ENCODE peak calls at places on chromosome X, in five cellular contexts. One of them, this sample, is unnamed.
A peak's percentile ranks its signal among the peaks of the same experiment; 100 is the strongest.

GRCh38 chrX:16445166-16445752 is 204.7 kb upstream of the S100G start:
- DNase-seq in body of pancreas: peak; percentile 11
- DNase-seq in breast epithelium: no peak
- DNase-seq in Peyer's patch: no peak
- DNase-seq in IMR-90: peak; percentile 47
- DNase-seq in this sample: no peak

GRCh38 chrX:4622768-4623167 is 909.3 kb upstream of the PRKX start:
- DNase-seq in Peyer's patch: no peak
- DNase-seq in IMR-90: no peak
- DNase-seq in breast epithelium: no peak
- DNase-seq in body of pancreas: no peak
- DNase-seq in this sample: no peak

GRCh38 chrX:49951524-49952193 is 29.3 kb downstream of the CLCN5 start:
- DNase-seq in breast epithelium: no peak
- DNase-seq in Peyer's patch: no peak
- DNase-seq in body of pancreas: no peak
- DNase-seq in IMR-90: no peak
- DNase-seq in this sample: no peak

GRCh38 chrX:121635141-121635540 is 587.7 kb downstream of the GLUD2 start:
- DNase-seq in IMR-90: no peak
- DNase-seq in body of pancreas: no peak
- DNase-seq in Peyer's patch: no peak
- DNase-seq in breast epithelium: no peak
- DNase-seq in this sample: no peak

GRCh38 chrX:19661977-19662376 is 146.7 kb upstream of the MAP3K15 start:
- DNase-seq in IMR-90: peak; percentile 50
- DNase-seq in Peyer's patch: no peak
- DNase-seq in breast epithelium: no peak
- DNase-seq in body of pancreas: no peak
- DNase-seq in this sample: no peak

GRCh38 chrX:15563056-15563455 is 37.7 kb downstream of the ACE2 start:
- DNase-seq in body of pancreas: no peak
- DNase-seq in IMR-90: no peak
- DNase-seq in Peyer's patch: no peak
- DNase-seq in breast epithelium: no peak
- DNase-seq in this sample: no peak

GRCh38 chrX:118261136-118261535 is 84.8 kb upstream of the WDR44 start:
- DNase-seq in body of pancreas: no peak
- DNase-seq in Peyer's patch: no peak
- DNase-seq in IMR-90: no peak
- DNase-seq in breast epithelium: no peak
- DNase-seq in this sample: no peak

GRCh38 chrX:50107470-50107869 is 93.3 kb downstream of the AKAP4 start:
- DNase-seq in Peyer's patch: no peak
- DNase-seq in breast epithelium: no peak
- DNase-seq in IMR-90: no peak
- DNase-seq in body of pancreas: no peak
- DNase-seq in this sample: no peak

GRCh38 chrX:45824471-45824870 is 623.8 kb upstream of the DIPK2B start:
- DNase-seq in breast epithelium: no peak
- DNase-seq in IMR-90: peak; percentile 96
- DNase-seq in body of pancreas: no peak
- DNase-seq in Peyer's patch: no peak
- DNase-seq in this sample: peak; percentile 10

GRCh38 chrX:31555506-31555905 is 483.7 kb upstream of the FTHL17 start:
- DNase-seq in body of pancreas: no peak
- DNase-seq in IMR-90: peak; percentile 6
- DNase-seq in Peyer's patch: no peak
- DNase-seq in breast epithelium: no peak
- DNase-seq in this sample: no peak

GRCh38 chrX:76253432-76253831 is 80.6 kb downstream of the PBDC1 start:
- DNase-seq in Peyer's patch: no peak
- DNase-seq in breast epithelium: no peak
- DNase-seq in IMR-90: peak; percentile 56
- DNase-seq in body of pancreas: peak; percentile 11
- DNase-seq in this sample: no peak

GRCh38 chrX:7112071-7112470 is 35.4 kb upstream of the STS start:
- DNase-seq in breast epithelium: no peak
- DNase-seq in body of pancreas: no peak
- DNase-seq in IMR-90: no peak
- DNase-seq in Peyer's patch: no peak
- DNase-seq in this sample: no peak

GRCh38 chrX:7109838-7110793 is 37.4 kb upstream of the STS start:
- DNase-seq in body of pancreas: no peak
- DNase-seq in Peyer's patch: no peak
- DNase-seq in breast epithelium: no peak
- DNase-seq in IMR-90: no peak
- DNase-seq in this sample: no peak

GRCh38 chrX:7111518-7111917 is 36.0 kb upstream of the STS start:
- DNase-seq in IMR-90: no peak
- DNase-seq in breast epithelium: no peak
- DNase-seq in body of pancreas: no peak
- DNase-seq in Peyer's patch: no peak
- DNase-seq in this sample: no peak

GRCh38 chrX:7108995-7109634 is 38.4 kb upstream of the STS start:
- DNase-seq in breast epithelium: no peak
- DNase-seq in Peyer's patch: no peak
- DNase-seq in IMR-90: no peak
- DNase-seq in body of pancreas: no peak
- DNase-seq in this sample: no peak

DNA sequence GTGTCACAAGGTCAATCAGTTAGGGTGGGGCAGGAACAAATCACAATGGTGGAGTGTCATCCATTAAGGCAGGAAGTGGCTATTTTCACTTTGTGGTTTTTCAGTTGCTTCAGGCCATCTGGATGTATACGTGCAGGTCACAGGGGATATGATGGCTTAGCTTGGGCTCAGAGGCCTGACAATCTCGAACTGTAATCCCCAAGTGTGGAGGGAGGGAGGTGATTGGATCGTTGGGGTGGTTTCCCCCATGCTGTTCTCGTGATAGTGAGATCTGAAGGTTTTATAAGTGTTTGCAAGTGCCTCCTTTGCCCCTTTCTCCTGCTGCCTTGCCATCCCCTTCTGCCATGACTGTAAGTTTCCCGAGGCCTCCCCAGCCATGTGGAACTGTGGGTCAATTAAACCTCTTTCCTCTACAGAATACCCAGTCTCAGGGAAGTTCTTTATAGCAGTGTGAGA is 36.7 kb upstream of the STS start:
- DNase-seq in body of pancreas: no peak
- DNase-seq in breast epithelium: no peak
- DNase-seq in Peyer's patch: no peak
- DNase-seq in IMR-90: no peak
- DNase-seq in this sample: no peak
- TF ChIP-seq POLR2A in body of pancreas: no peak
- TF ChIP-seq POLR2A in breast epithelium: no peak
- TF ChIP-seq POLR2A in Peyer's patch: no peak
- TF ChIP-seq POLR2A in IMR-90: no peak
- TF ChIP-seq POLR2A in this sample: no peak

GRCh38 chrX:54181196-54181953 is 1.7 kb downstream of the FAM120C start:
- DNase-seq in Peyer's patch: no peak
- DNase-seq in body of pancreas: no peak
- DNase-seq in breast epithelium: no peak
- DNase-seq in IMR-90: peak; percentile 41
- DNase-seq in this sample: no peak

GRCh38 chrX:54184474-54184873 is 1.4 kb upstream of the FAM120C start:
- DNase-seq in Peyer's patch: no peak
- DNase-seq in breast epithelium: no peak
- DNase-seq in IMR-90: no peak
- DNase-seq in body of pancreas: no peak
- DNase-seq in this sample: no peak

GRCh38 chrX:54182864-54183613 is at the start of gene FAM120C:
- DNase-seq in IMR-90: peak; percentile 64
- DNase-seq in body of pancreas: peak; percentile 63
- DNase-seq in breast epithelium: peak; percentile 54
- DNase-seq in Peyer's patch: peak; percentile 75
- DNase-seq in this sample: peak; percentile 30

GRCh38 chrX:54180403-54180802 is 2.7 kb downstream of the FAM120C start:
- DNase-seq in IMR-90: peak; percentile 58
- DNase-seq in breast epithelium: no peak
- DNase-seq in Peyer's patch: no peak
- DNase-seq in body of pancreas: no peak
- DNase-seq in this sample: no peak

DNA sequence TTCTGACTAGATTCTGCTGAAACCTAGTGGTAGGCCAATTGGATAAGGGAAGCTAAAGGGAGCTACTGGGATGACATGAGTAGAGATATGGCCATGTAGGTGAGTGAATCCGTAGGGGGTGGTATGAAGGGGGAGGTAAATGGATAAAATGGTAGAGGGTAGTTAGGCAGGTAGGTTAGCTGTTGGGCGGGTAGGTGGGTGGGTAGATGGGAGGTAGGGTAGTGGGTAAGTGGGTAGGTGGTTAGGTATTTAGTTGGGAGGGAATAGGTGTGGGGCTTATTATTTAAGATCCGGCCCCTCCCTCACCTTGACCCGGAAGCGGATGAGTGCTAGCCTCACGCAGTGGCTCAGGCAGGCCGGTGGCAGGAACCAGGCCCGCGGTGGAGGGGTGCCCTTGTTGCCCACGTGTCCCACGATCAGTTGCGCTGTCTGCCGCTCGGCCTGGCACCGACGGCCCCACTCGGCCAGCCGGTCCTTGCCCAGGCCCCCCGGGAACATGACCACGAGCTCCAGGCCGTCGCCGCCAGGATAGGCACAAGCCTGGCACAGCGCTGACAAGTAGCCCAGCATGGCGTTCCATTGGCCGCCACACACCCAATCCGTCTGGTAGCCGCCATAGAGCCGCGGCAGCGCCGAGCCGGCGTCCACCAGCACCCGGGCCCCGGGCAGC is 725 bp downstream of the FAM120C start:
- DNase-seq in breast epithelium: peak; percentile 53
- DNase-seq in IMR-90: no peak
- DNase-seq in body of pancreas: peak; percentile 64
- DNase-seq in Peyer's patch: peak; percentile 58
- DNase-seq in this sample: no peak
- TF ChIP-seq POLR2A in breast epithelium: no peak
- TF ChIP-seq POLR2A in IMR-90: no peak
- TF ChIP-seq POLR2A in body of pancreas: peak; percentile 56
- TF ChIP-seq POLR2A in Peyer's patch: peak; percentile 9
- TF ChIP-seq POLR2A in this sample: peak; percentile 49

GRCh38 chrX:336227-336626 is 17.6 kb upstream of the GTPBP6 start:
- DNase-seq in IMR-90: no peak
- DNase-seq in body of pancreas: no peak
- DNase-seq in Peyer's patch: no peak
- DNase-seq in breast epithelium: no peak
- DNase-seq in this sample: no peak

GRCh38 chrX:334331-334891 is 15.8 kb upstream of the GTPBP6 start:
- DNase-seq in breast epithelium: no peak
- DNase-seq in body of pancreas: no peak
- DNase-seq in Peyer's patch: no peak
- DNase-seq in IMR-90: no peak
- DNase-seq in this sample: no peak

GRCh38 chrX:334971-335757 is 16.6 kb upstream of the GTPBP6 start:
- DNase-seq in body of pancreas: no peak
- DNase-seq in breast epithelium: no peak
- DNase-seq in IMR-90: no peak
- DNase-seq in Peyer's patch: no peak
- DNase-seq in this sample: no peak

GRCh38 chrX:337331-337831 is 18.8 kb upstream of the GTPBP6 start:
- DNase-seq in breast epithelium: no peak
- DNase-seq in body of pancreas: no peak
- DNase-seq in Peyer's patch: no peak
- DNase-seq in IMR-90: no peak
- DNase-seq in this sample: no peak

GRCh38 chrX:335758-336155 is 17.2 kb upstream of the GTPBP6 start:
- DNase-seq in Peyer's patch: no peak
- DNase-seq in body of pancreas: no peak
- DNase-seq in IMR-90: no peak
- DNase-seq in breast epithelium: no peak
- DNase-seq in this sample: no peak
- TF ChIP-seq POLR2A in Peyer's patch: no peak
- TF ChIP-seq POLR2A in body of pancreas: no peak
- TF ChIP-seq POLR2A in IMR-90: no peak
- TF ChIP-seq POLR2A in breast epithelium: no peak
- TF ChIP-seq POLR2A in this sample: no peak

DNA sequence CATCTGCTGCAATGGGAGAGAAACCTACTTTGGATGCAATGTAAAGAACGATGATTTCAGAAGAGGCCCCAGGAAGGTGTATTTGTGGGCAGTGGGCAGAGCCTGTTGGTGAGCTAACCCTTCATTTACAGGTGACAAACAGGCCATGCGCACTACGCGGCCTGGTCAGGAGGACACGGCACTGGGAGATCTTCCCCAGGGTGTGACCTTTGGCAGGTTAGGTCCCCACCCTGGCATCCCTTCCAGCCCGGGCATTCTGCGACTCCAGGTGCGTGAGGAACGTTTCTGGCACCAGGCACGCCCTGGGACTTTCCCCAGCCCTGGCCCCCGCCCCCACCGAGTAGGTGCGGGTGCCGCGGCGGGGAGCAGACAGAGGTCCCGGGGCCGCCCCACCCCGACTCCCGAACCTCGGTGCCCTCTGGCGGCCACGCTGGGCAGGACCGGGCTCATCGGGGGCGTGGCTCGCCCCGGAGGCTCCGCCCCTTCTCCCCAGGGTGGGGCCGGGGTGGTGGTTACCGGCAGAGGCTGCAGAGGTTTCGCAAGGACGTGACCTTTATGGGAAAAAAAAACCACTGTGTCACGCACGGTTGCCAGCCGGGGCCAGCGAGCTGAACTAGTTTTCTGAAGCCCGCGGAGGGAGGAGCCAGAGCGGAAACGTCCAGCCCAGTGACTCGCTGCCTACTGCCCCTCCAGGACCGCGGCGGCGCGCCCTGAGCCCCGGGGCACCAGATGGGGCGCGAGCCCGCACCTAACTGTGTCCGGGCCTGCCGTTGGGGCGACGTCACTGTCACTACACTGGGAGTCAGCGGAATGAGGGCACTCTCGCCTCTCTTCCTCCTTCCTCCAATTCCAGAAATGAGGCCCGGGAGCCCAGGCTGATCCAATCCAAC is 5.0 kb upstream of the NYX start:
- DNase-seq in Peyer's patch: peak; percentile 90
- DNase-seq in IMR-90: peak; percentile 55
- DNase-seq in body of pancreas: peak; percentile 81
- DNase-seq in breast epithelium: peak; percentile 80
- DNase-seq in this sample: no peak
- TF ChIP-seq POLR2A in Peyer's patch: no peak
- TF ChIP-seq POLR2A in IMR-90: no peak
- TF ChIP-seq POLR2A in body of pancreas: peak; percentile 64
- TF ChIP-seq POLR2A in breast epithelium: no peak
- TF ChIP-seq POLR2A in this sample: no peak

DNA sequence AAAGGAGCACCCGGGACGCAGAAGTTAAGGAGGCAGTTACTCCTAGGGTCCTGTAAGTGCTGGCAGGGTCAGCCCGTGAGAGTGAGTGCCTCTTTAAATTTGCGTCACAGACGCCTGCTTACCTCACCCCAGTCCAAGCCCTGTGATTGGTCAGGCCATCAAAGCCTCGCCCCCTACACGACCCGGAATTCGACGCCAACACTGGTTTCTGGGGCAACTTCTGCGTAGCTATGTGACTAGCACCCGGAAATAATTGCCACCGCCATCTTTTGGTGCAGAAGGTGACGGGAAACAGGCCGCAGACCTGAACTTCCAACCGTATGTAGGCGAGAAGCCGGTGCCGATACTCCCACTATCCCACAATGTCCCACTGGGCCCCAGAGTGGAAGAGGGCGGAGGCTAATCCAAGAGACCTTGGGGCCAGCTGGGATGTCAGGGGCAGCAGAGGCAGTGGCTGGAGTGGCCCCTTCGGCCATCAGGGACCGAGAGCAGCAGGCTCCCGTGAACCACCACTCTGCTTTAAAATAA is at the start of gene DDX53:
- DNase-seq in Peyer's patch: no peak
- DNase-seq in IMR-90: no peak
- DNase-seq in breast epithelium: no peak
- DNase-seq in body of pancreas: no peak
- DNase-seq in this sample: no peak
- TF ChIP-seq POLR2A in Peyer's patch: no peak
- TF ChIP-seq POLR2A in IMR-90: no peak
- TF ChIP-seq POLR2A in breast epithelium: no peak
- TF ChIP-seq POLR2A in body of pancreas: no peak
- TF ChIP-seq POLR2A in this sample: no peak

This sample was measured in H54.